ENCODE peak calls at places on chromosome 22, in five cellular contexts. One of them, this sample, is unnamed.

GRCh38 chr22:44963832-44964721 is 45.7 kb downstream of the PHF21B start:
- DNase-seq in NCI-H345: no peak
- DNase-seq in HEK293T: no peak
- DNase-seq in HTR-8/SVneo: no peak
- DNase-seq in GM12878: no peak
- DNase-seq in this sample: no peak

GRCh38 chr22:44550666-44551491 is 52.8 kb upstream of the RTL6 start:
- DNase-seq in NCI-H345: no peak
- DNase-seq in HEK293T: no peak
- DNase-seq in HTR-8/SVneo: peak; percentile 71
- DNase-seq in GM12878: peak; percentile 9
- DNase-seq in this sample: peak; percentile 17

GRCh38 chr22:37275622-37276021 is 6.7 kb upstream of the CYTH4 start:
- DNase-seq in NCI-H345: no peak
- DNase-seq in HEK293T: no peak
- DNase-seq in HTR-8/SVneo: no peak
- DNase-seq in GM12878: no peak
- DNase-seq in this sample: no peak

GRCh38 chr22:39960791-39961746 is 872 bp downstream of the TMA7B start:
- DNase-seq in NCI-H345: no peak
- DNase-seq in HEK293T: no peak
- DNase-seq in HTR-8/SVneo: peak; percentile 60
- DNase-seq in GM12878: peak; percentile 96
- DNase-seq in this sample: no peak

GRCh38 chr22:33897621-33897910 is 22.7 kb downstream of the LARGE1 start:
- DNase-seq in NCI-H345: peak; percentile 8
- DNase-seq in HEK293T: peak; percentile 42
- DNase-seq in HTR-8/SVneo: no peak
- DNase-seq in GM12878: no peak
- DNase-seq in this sample: no peak

GRCh38 chr22:29269230-29269604 is 1.1 kb downstream of the EWSR1 start:
- DNase-seq in NCI-H345: no peak
- DNase-seq in HEK293T: no peak
- DNase-seq in HTR-8/SVneo: no peak
- DNase-seq in GM12878: no peak
- DNase-seq in this sample: no peak

GRCh38 chr22:41526226-41526531 is 18.1 kb downstream of the POLR3H start:
- DNase-seq in NCI-H345: no peak
- DNase-seq in HEK293T: no peak
- DNase-seq in HTR-8/SVneo: no peak
- DNase-seq in GM12878: no peak
- DNase-seq in this sample: no peak

GRCh38 chr22:40289991-40290459 is 56.3 kb upstream of the ADSL start:
- DNase-seq in NCI-H345: no peak
- DNase-seq in HEK293T: no peak
- DNase-seq in HTR-8/SVneo: no peak
- DNase-seq in GM12878: peak; percentile 26
- DNase-seq in this sample: no peak

GRCh38 chr22:44450503-44450902 is 47.5 kb downstream of the RTL6 start:
- DNase-seq in NCI-H345: no peak
- DNase-seq in HEK293T: no peak
- DNase-seq in HTR-8/SVneo: no peak
- DNase-seq in GM12878: no peak
- DNase-seq in this sample: no peak

GRCh38 chr22:22912722-22913253 is 25.2 kb downstream of the IGLL5 start:
- DNase-seq in NCI-H345: no peak
- DNase-seq in HEK293T: no peak
- DNase-seq in HTR-8/SVneo: no peak
- DNase-seq in GM12878: no peak
- DNase-seq in this sample: no peak

GRCh38 chr22:20427945-20428417 is 9.6 kb downstream of the SCARF2 start:
- DNase-seq in NCI-H345: no peak
- DNase-seq in HEK293T: no peak
- DNase-seq in HTR-8/SVneo: no peak
- DNase-seq in GM12878: no peak
- DNase-seq in this sample: no peak

GRCh38 chr22:36344106-36344827 is 43.5 kb downstream of the MYH9 start:
- DNase-seq in NCI-H345: no peak
- DNase-seq in HEK293T: no peak
- DNase-seq in HTR-8/SVneo: no peak
- DNase-seq in GM12878: no peak
- DNase-seq in this sample: no peak

GRCh38 chr22:23225724-23226496 is 45.6 kb downstream of the BCR start:
- DNase-seq in NCI-H345: peak; percentile 45
- DNase-seq in HEK293T: no peak
- DNase-seq in HTR-8/SVneo: no peak
- DNase-seq in GM12878: no peak
- DNase-seq in this sample: no peak

GRCh38 chr22:49099496-49100124 is 728.1 kb downstream of the BRD1 start:
- DNase-seq in NCI-H345: no peak
- DNase-seq in HEK293T: no peak
- DNase-seq in HTR-8/SVneo: no peak
- DNase-seq in GM12878: no peak
- DNase-seq in this sample: no peak

GRCh38 chr22:46536559-46537220 is 730 bp downstream of the CELSR1 start:
- DNase-seq in NCI-H345: no peak
- DNase-seq in HEK293T: peak; percentile 42
- DNase-seq in HTR-8/SVneo: no peak
- DNase-seq in GM12878: no peak
- DNase-seq in this sample: no peak

GRCh38 chr22:46606886-46607285 is 13.3 kb upstream of the GRAMD4 start:
- DNase-seq in NCI-H345: no peak
- DNase-seq in HEK293T: no peak
- DNase-seq in HTR-8/SVneo: no peak
- DNase-seq in GM12878: no peak
- DNase-seq in this sample: no peak

GRCh38 chr22:24434472-24435322 is 7.3 kb downstream of the ADORA2A start:
- DNase-seq in NCI-H345: no peak
- DNase-seq in HEK293T: no peak
- DNase-seq in HTR-8/SVneo: no peak
- DNase-seq in GM12878: peak; percentile 92
- DNase-seq in this sample: no peak

GRCh38 chr22:20949698-20950183 is 17.3 kb upstream of the AIFM3 start:
- DNase-seq in NCI-H345: no peak
- DNase-seq in HEK293T: no peak
- DNase-seq in HTR-8/SVneo: no peak
- DNase-seq in GM12878: no peak
- DNase-seq in this sample: no peak

GRCh38 chr22:46951973-46952372 is 189.5 kb downstream of the TBC1D22A start:
- DNase-seq in NCI-H345: no peak
- DNase-seq in HEK293T: no peak
- DNase-seq in HTR-8/SVneo: no peak
- DNase-seq in GM12878: no peak
- DNase-seq in this sample: no peak

GRCh38 chr22:17213976-17214375 is 5.3 kb downstream of the ADA2 start:
- DNase-seq in NCI-H345: no peak
- DNase-seq in HEK293T: peak; percentile 66
- DNase-seq in HTR-8/SVneo: no peak
- DNase-seq in GM12878: no peak
- DNase-seq in this sample: peak; percentile 62

GRCh38 chr22:41197808-41198585 is 7.1 kb upstream of the L3MBTL2 start:
- DNase-seq in NCI-H345: peak; percentile 71
- DNase-seq in HEK293T: no peak
- DNase-seq in HTR-8/SVneo: peak; percentile 21
- DNase-seq in GM12878: no peak
- DNase-seq in this sample: peak; percentile 30

GRCh38 chr22:49948958-49949913 is 11.3 kb upstream of the PIM3 start:
- DNase-seq in NCI-H345: no peak
- DNase-seq in HEK293T: no peak
- DNase-seq in HTR-8/SVneo: no peak
- DNase-seq in GM12878: no peak
- DNase-seq in this sample: no peak

GRCh38 chr22:44454113-44454769 is 43.8 kb downstream of the RTL6 start:
- DNase-seq in NCI-H345: no peak
- DNase-seq in HEK293T: no peak
- DNase-seq in HTR-8/SVneo: no peak
- DNase-seq in GM12878: no peak
- DNase-seq in this sample: no peak

GRCh38 chr22:23117275-23117674 is 24.5 kb downstream of the RSPH14 start:
- DNase-seq in NCI-H345: no peak
- DNase-seq in HEK293T: no peak
- DNase-seq in HTR-8/SVneo: no peak
- DNase-seq in GM12878: no peak
- DNase-seq in this sample: no peak

GRCh38 chr22:24181088-24181995 is at the start of gene SUSD2:
- DNase-seq in NCI-H345: no peak
- DNase-seq in HEK293T: peak; percentile 46
- DNase-seq in HTR-8/SVneo: no peak
- DNase-seq in GM12878: no peak
- DNase-seq in this sample: no peak

GRCh38 chr22:19876314-19876940 is 21.8 kb upstream of the GNB1L start:
- DNase-seq in NCI-H345: no peak
- DNase-seq in HEK293T: no peak
- DNase-seq in HTR-8/SVneo: no peak
- DNase-seq in GM12878: no peak
- DNase-seq in this sample: no peak

GRCh38 chr22:23682827-23683355 is 7.9 kb upstream of the RGL4 start:
- DNase-seq in NCI-H345: no peak
- DNase-seq in HEK293T: no peak
- DNase-seq in HTR-8/SVneo: no peak
- DNase-seq in GM12878: no peak
- DNase-seq in this sample: no peak

GRCh38 chr22:29231971-29232959 is 26.6 kb downstream of the EMID1 start:
- DNase-seq in NCI-H345: no peak
- DNase-seq in HEK293T: no peak
- DNase-seq in HTR-8/SVneo: no peak
- DNase-seq in GM12878: no peak
- DNase-seq in this sample: no peak

GRCh38 chr22:43289976-43290663 is 53.1 kb downstream of the SCUBE1 start:
- DNase-seq in NCI-H345: peak; percentile 80
- DNase-seq in HEK293T: no peak
- DNase-seq in HTR-8/SVneo: no peak
- DNase-seq in GM12878: no peak
- DNase-seq in this sample: no peak

GRCh38 chr22:21444701-21445436 is 22.3 kb upstream of the TMEM191C start:
- DNase-seq in NCI-H345: no peak
- DNase-seq in HEK293T: no peak
- DNase-seq in HTR-8/SVneo: no peak
- DNase-seq in GM12878: no peak
- DNase-seq in this sample: peak; percentile 2

GRCh38 chr22:45919504-45920286 is 57.3 kb downstream of the WNT7B start:
- DNase-seq in NCI-H345: no peak
- DNase-seq in HEK293T: no peak
- DNase-seq in HTR-8/SVneo: no peak
- DNase-seq in GM12878: no peak
- DNase-seq in this sample: no peak

This sample was measured in endothelial cell.